ENCODE peak calls at places on chromosomes 2 and 18, in ten cellular contexts. G is sigmoid colon, I is lung, L is neural progenitor cell, W is fibroblast of pulmonary artery, A is AG09309, S is stomach, N is mucosa of descending colon, J is kidney, B is A549. X is an unnamed sample.
A peak's percentile ranks its signal among the peaks of the same experiment; 100 is the strongest.

GRCh38 chr18:59966913-59967312 is 67.1 kb downstream of the PMAIP1 start:
- DNase-seq in J (no peak), W (no peak), B (no peak), I (no peak), S (no peak), A (no peak), G (no peak), N (no peak), L (no peak), X (no peak)

GRCh38 chr2:71687412-71687811 is 234.1 kb downstream of the DYSF start:
- DNase-seq in A (no peak), B (no peak), N (no peak), J (peak; percentile 63), S (no peak), W (no peak), L (no peak), I (no peak), G (peak; percentile 48), X (no peak)

GRCh38 chr2:199471443-199472057 is 13.8 kb upstream of the SATB2 start:
- DNase-seq in J (peak; percentile 87), I (peak; percentile 56), N (peak; percentile 91), B (peak; percentile 71), S (peak; percentile 63), A (no peak), G (no peak), L (peak; percentile 93), W (peak; percentile 46), X (peak; percentile 53)

GRCh38 chr2:53353372-53354111 is 414.1 kb upstream of the CHAC2 start:
- DNase-seq in G (no peak), I (no peak), J (no peak), S (no peak), W (peak; percentile 5), N (peak; percentile 55), L (peak; percentile 29), A (no peak), B (peak; percentile 75), X (no peak)

GRCh38 chr2:221465776-221466175 is 106.3 kb downstream of the EPHA4 start:
- DNase-seq in I (no peak), J (no peak), A (no peak), B (no peak), N (no peak), G (no peak), L (no peak), S (no peak), W (no peak), X (no peak)

GRCh38 chr2:26900831-26901321 is 52.9 kb downstream of the DPYSL5 start:
- DNase-seq in B (no peak), S (no peak), L (peak; percentile 16), N (no peak), A (no peak), G (no peak), I (no peak), W (no peak), J (no peak), X (no peak)

GRCh38 chr2:236984046-236984445 is 101.6 kb upstream of the COPS8 start:
- DNase-seq in I (no peak), J (no peak), B (no peak), A (no peak), S (no peak), L (no peak), N (no peak), G (no peak), W (peak; percentile 13), X (peak; percentile 21)

GRCh38 chr2:111066062-111066593 is 54.6 kb upstream of the BCL2L11 start:
- DNase-seq in J (no peak), N (no peak), G (no peak), I (no peak), B (no peak), L (no peak), S (no peak), W (no peak), A (no peak), X (no peak)

GRCh38 chr2:112726487-112727190 is 5.8 kb downstream of the NT5DC4 start:
- DNase-seq in N (peak; percentile 93), B (peak; percentile 93), W (peak; percentile 94), I (peak; percentile 92), S (peak; percentile 95), J (peak; percentile 95), G (peak; percentile 91), L (peak; percentile 95), A (peak; percentile 67), X (peak; percentile 86)

GRCh38 chr2:112727276-112728028 is 6.6 kb downstream of the NT5DC4 start:
- DNase-seq in A (no peak), W (no peak), S (no peak), L (no peak), B (no peak), J (no peak), G (no peak), I (no peak), N (no peak), X (no peak)

GRCh38 chr2:112724611-112725525 is 4.0 kb downstream of the NT5DC4 start:
- DNase-seq in G (no peak), S (no peak), N (no peak), B (peak; percentile 51), L (peak; percentile 47), J (no peak), A (no peak), W (no peak), I (no peak), X (no peak)

GRCh38 chr2:112723995-112724394 is 3.2 kb downstream of the NT5DC4 start:
- DNase-seq in N (no peak), B (no peak), S (no peak), J (no peak), A (no peak), G (no peak), W (no peak), L (no peak), I (no peak), X (no peak)

DNA sequence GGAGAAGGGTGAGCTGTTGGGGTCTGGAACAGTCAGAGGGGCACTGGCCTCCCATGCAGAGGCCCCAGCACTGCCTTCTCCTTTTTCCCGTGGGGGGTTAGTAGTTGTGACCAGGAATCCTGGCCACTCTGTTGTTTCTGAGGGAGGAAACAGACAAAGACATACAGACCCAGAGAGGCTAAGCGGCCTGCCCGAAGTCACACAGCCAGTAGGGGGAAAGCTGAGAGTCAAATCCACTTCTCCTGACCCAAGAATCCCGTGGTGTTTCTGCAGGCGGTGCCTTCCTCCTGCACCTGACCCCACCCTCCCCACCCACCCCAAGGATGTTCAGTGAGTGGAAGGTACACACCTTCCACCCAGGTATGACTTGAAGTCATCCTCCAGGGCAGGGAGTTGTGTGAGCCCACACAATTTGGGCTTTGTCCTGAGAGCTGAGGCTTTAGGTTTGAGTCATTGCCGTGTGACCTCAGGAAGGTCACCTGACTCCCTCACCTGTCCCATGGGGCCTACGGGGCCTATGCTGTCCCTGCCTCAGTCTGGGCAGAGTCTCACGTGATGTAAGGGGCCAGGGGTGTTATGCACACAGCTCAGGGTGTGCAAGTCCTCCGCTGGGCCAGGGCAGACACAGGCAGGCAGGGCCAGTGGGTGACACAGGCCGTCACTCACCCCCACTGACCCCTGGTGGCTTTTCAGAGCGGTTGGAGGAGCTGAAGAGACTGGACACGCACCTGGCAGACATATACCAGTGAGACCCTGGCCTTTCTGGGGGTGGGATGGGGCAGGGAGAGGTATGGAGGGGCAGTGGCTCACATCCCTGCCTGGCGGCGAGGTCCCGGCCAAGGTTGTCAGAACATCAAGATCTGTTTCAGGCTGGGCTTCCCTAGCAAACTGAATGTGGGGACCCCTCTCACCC is 5.0 kb downstream of the NT5DC4 start:
- DNase-seq in J (no peak), A (no peak), N (no peak), L (peak; percentile 18), I (no peak), G (no peak), W (no peak), S (no peak), B (no peak), X (no peak)
- TF ChIP-seq CTCF in J (no peak), A (no peak), N (no peak), L (no peak), I (no peak), G (no peak), W (no peak), S (no peak), B (no peak), X (no peak)

GRCh38 chr2:101961287-101962242 is 30.2 kb upstream of the IL1R2 start:
- DNase-seq in J (peak; percentile 90), G (peak; percentile 97), S (peak; percentile 61), N (peak; percentile 47), I (peak; percentile 77), A (peak; percentile 98), L (no peak), B (no peak), W (peak; percentile 100), X (peak; percentile 95)

GRCh38 chr2:101963198-101963597 is 28.6 kb upstream of the IL1R2 start:
- DNase-seq in G (no peak), J (no peak), W (no peak), L (no peak), N (no peak), B (no peak), S (no peak), A (no peak), I (no peak), X (no peak)

GRCh38 chr2:101960903-101961286 is 30.9 kb upstream of the IL1R2 start:
- DNase-seq in I (no peak), J (no peak), B (no peak), G (no peak), L (no peak), S (no peak), A (no peak), W (no peak), N (no peak), X (no peak)

GRCh38 chr2:101958071-101958470 is 33.7 kb upstream of the IL1R2 start:
- DNase-seq in J (no peak), G (no peak), N (no peak), W (peak; percentile 76), B (no peak), A (no peak), S (no peak), L (no peak), I (no peak), X (peak; percentile 45)

GRCh38 chr2:101962243-101962809 is 29.4 kb upstream of the IL1R2 start:
- DNase-seq in B (no peak), L (no peak), J (no peak), W (no peak), A (no peak), G (no peak), I (no peak), S (no peak), N (no peak), X (no peak)
- H3K4me3 ChIP-seq in B (no peak overlapping the region), L (no peak overlapping the region), J (no peak overlapping the region), W (no peak overlapping the region), A (no peak overlapping the region), G (no peak overlapping the region), I (no peak overlapping the region), S (peak overlapping the region; percentile 7), N (no peak overlapping the region), X (no peak overlapping the region)

GRCh38 chr18:67876866-67877265 is 360.3 kb upstream of the DSEL start:
- DNase-seq in J (no peak), B (no peak), A (no peak), L (peak; percentile 58), S (no peak), W (no peak), I (no peak), G (no peak), N (no peak), X (no peak)
- TF ChIP-seq CTCF in J (no peak), B (no peak), A (no peak), L (no peak), S (no peak), W (no peak), I (no peak), G (no peak), N (no peak), X (no peak)

GRCh38 chr2:64374686-64375085 is 79.3 kb upstream of the LGALSL start:
- DNase-seq in L (no peak), I (no peak), J (no peak), A (no peak), G (no peak), N (no peak), S (peak; percentile 31), B (no peak), W (peak; percentile 10), X (no peak)

GRCh38 chr2:64380853-64381527 is 73.0 kb upstream of the LGALSL start:
- DNase-seq in I (no peak), J (no peak), B (no peak), N (no peak), S (no peak), G (no peak), L (no peak), W (no peak), A (no peak), X (no peak)

GRCh38 chr2:64379221-64379620 is 74.7 kb upstream of the LGALSL start:
- DNase-seq in I (no peak), A (no peak), S (no peak), G (no peak), L (no peak), W (no peak), N (no peak), J (no peak), B (no peak), X (no peak)

GRCh38 chr2:64371727-64372126 is 82.2 kb upstream of the LGALSL start:
- DNase-seq in S (no peak), A (no peak), N (no peak), L (no peak), W (no peak), B (no peak), J (no peak), G (no peak), I (no peak), X (no peak)

DNA sequence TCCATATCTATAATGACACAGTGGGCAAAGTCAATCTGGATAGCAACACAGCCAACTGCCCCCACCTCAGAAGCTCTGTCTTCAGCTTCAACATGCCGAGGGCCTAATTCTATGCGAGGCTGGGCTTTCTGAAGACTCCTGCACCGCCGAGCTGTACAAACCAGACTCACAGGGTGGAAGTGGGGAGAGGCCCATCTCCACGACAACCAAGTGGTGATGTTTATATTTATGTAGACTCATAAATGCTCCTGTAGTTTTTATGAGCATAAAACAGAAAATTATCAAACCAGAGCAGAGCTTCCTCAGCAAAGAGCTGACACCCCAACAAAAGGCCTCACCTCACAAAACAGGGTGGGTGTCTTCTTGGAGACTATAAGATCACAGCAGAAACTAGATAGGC is 77.0 kb upstream of the LGALSL start:
- DNase-seq in A (no peak), G (no peak), I (no peak), L (no peak), W (no peak), B (no peak), S (no peak), N (no peak), J (no peak), X (no peak)
- H3K4me3 ChIP-seq in A (no peak overlapping the region), G (no peak overlapping the region), I (no peak overlapping the region), L (no peak overlapping the region), W (no peak overlapping the region), B (no peak overlapping the region), S (no peak overlapping the region), N (no peak overlapping the region), J (no peak overlapping the region), X (no peak overlapping the region)